ENCODE peak calls at places on chromosomes 7 and 10, in seven cellular contexts. V is HepG2, Y is transverse colon, D is suprapubic skin, A is GM12878, C is sigmoid colon, O is esophagus muscularis mucosa. F is an unnamed sample.

GRCh38 chr7:127317447-127317961 is 64.8 kb upstream of the GRM8 start:
- DNase-seq in V (no peak), Y (no peak), D (no peak), A (no peak), C (no peak), O (no peak), F (no peak)

GRCh38 chr7:99928994-99929729 is at the start of gene GJC3:
- DNase-seq in V (peak), Y (peak), D (peak), A (no peak), C (peak), O (no peak), F (peak)

GRCh38 chr10:31280972-31281371 is 38.0 kb upstream of the ZEB1 start:
- DNase-seq in V (no peak), Y (no peak), D (no peak), A (no peak), C (no peak), O (no peak), F (no peak)

GRCh38 chr7:13639416-13639815 is 350.1 kb downstream of the ETV1 start:
- DNase-seq in V (no peak), Y (no peak), D (no peak), A (no peak), C (no peak), O (no peak), F (no peak)

GRCh38 chr7:47314728-47315601 is 266.9 kb downstream of the TNS3 start:
- DNase-seq in V (no peak), Y (no peak), D (no peak), A (no peak), C (peak), O (no peak), F (peak)

GRCh38 chr7:2779086-2779485 is 65.0 kb downstream of the GNA12 start:
- DNase-seq in V (no peak), Y (no peak), D (no peak), A (no peak), C (no peak), O (no peak), F (no peak)

GRCh38 chr7:66493235-66494181 is 135.2 kb upstream of the KCTD7 start:
- DNase-seq in V (peak), Y (peak), D (peak), A (peak), C (peak), O (peak), F (peak)

GRCh38 chr10:119759832-119760231 is 34.0 kb downstream of the INPP5F start:
- DNase-seq in V (no peak), Y (no peak), D (no peak), A (no peak), C (no peak), O (no peak), F (no peak)

GRCh38 chr7:22864301-22864700 is 41.7 kb upstream of the TOMM7 start:
- DNase-seq in V (no peak), Y (no peak), D (no peak), A (no peak), C (no peak), O (no peak), F (no peak)

GRCh38 chr7:2802082-2802481 is 42.0 kb downstream of the GNA12 start:
- DNase-seq in V (no peak), Y (no peak), D (no peak), A (no peak), C (no peak), O (no peak), F (no peak)

GRCh38 chr7:131600578-131600977 is 44.1 kb upstream of the PODXL start:
- DNase-seq in V (peak), Y (no peak), D (no peak), A (no peak), C (no peak), O (no peak), F (no peak)

GRCh38 chr7:74284781-74285259 is 4.4 kb upstream of the CLIP2 start:
- DNase-seq in V (no peak), Y (peak), D (no peak), A (peak), C (no peak), O (no peak), F (no peak)

GRCh38 chr10:92789067-92789466 is 59.3 kb upstream of the EXOC6 start:
- DNase-seq in V (no peak), Y (no peak), D (no peak), A (no peak), C (no peak), O (no peak), F (no peak)

GRCh38 chr7:85030893-85031292 is 156.0 kb downstream of the SEMA3D start:
- DNase-seq in V (peak), Y (no peak), D (no peak), A (no peak), C (no peak), O (no peak), F (no peak)

GRCh38 chr7:14590206-14590605 is 312.3 kb downstream of the DGKB start:
- DNase-seq in V (no peak), Y (no peak), D (no peak), A (no peak), C (no peak), O (no peak), F (no peak)

GRCh38 chr7:100793806-100794660 is 33.3 kb downstream of the EPHB4 start:
- DNase-seq in V (no peak), Y (no peak), D (no peak), A (no peak), C (no peak), O (no peak), F (no peak)

GRCh38 chr7:101202603-101202918 is 1.7 kb upstream of the MOGAT3 start:
- DNase-seq in V (no peak), Y (no peak), D (no peak), A (no peak), C (no peak), O (no peak), F (no peak)

GRCh38 chr7:17320642-17321041 is 22.2 kb downstream of the AHR start:
- DNase-seq in V (peak), Y (no peak), D (no peak), A (no peak), C (no peak), O (no peak), F (no peak)

GRCh38 chr10:120318862-120319261 is 138.2 kb upstream of the PLPP4 start:
- DNase-seq in V (no peak), Y (no peak), D (no peak), A (no peak), C (no peak), O (peak), F (no peak)

GRCh38 chr10:116170815-116171250 is 102.2 kb downstream of the GFRA1 start:
- DNase-seq in V (no peak), Y (no peak), D (no peak), A (no peak), C (no peak), O (no peak), F (no peak)

GRCh38 chr7:37045786-37046185 is 321.5 kb upstream of the AOAH start:
- DNase-seq in V (no peak), Y (no peak), D (no peak), A (no peak), C (no peak), O (no peak), F (no peak)

GRCh38 chr7:15684834-15685233 is 1.6 kb downstream of the MEOX2 start:
- DNase-seq in V (no peak), Y (no peak), D (no peak), A (no peak), C (no peak), O (no peak), F (no peak)

GRCh38 chr10:10626734-10627133 is 390.9 kb upstream of the CELF2 start:
- DNase-seq in V (no peak), Y (no peak), D (no peak), A (no peak), C (no peak), O (peak), F (no peak)

GRCh38 chr10:28811639-28812349 is 134.5 kb downstream of the BAMBI start:
- DNase-seq in V (no peak), Y (no peak), D (no peak), A (no peak), C (no peak), O (no peak), F (no peak)

GRCh38 chr10:63268139-63268797 is 135.1 kb downstream of the NRBF2 start:
- DNase-seq in V (peak), Y (no peak), D (no peak), A (no peak), C (no peak), O (no peak), F (no peak)

GRCh38 chr10:79394631-79395030 is 47.4 kb downstream of the PPIF start:
- DNase-seq in V (no peak), Y (no peak), D (no peak), A (no peak), C (peak), O (no peak), F (peak)

GRCh38 chr10:16950686-16951681 is 133.8 kb upstream of the RSU1 start:
- DNase-seq in V (no peak), Y (no peak), D (no peak), A (no peak), C (no peak), O (no peak), F (no peak)

GRCh38 chr7:151674161-151674920 is 154.6 kb upstream of the RHEB start:
- DNase-seq in V (no peak), Y (no peak), D (no peak), A (no peak), C (no peak), O (no peak), F (no peak)

GRCh38 chr7:64997927-64998391 is 7.1 kb upstream of the ZNF117 start:
- DNase-seq in V (no peak), Y (no peak), D (no peak), A (no peak), C (peak), O (no peak), F (peak)

GRCh38 chr7:151905322-151905721 is 28.4 kb upstream of the PRKAG2 start:
- DNase-seq in V (no peak), Y (no peak), D (no peak), A (no peak), C (no peak), O (no peak), F (no peak)

GRCh38 chr10:60257767-60258428 is 131.8 kb downstream of the ANK3 start:
- DNase-seq in V (no peak), Y (no peak), D (no peak), A (no peak), C (no peak), O (no peak), F (no peak)

GRCh38 chr10:48431871-48432270 is 125.4 kb downstream of the MAPK8 start:
- DNase-seq in V (no peak), Y (no peak), D (no peak), A (no peak), C (no peak), O (no peak), F (no peak)

GRCh38 chr7:126398851-126399529 is 853.8 kb downstream of the GRM8 start:
- DNase-seq in V (no peak), Y (no peak), D (no peak), A (no peak), C (no peak), O (no peak), F (no peak)

GRCh38 chr7:66326501-66327180 is 121.5 kb downstream of the TPST1 start:
- DNase-seq in V (no peak), Y (no peak), D (no peak), A (no peak), C (no peak), O (no peak), F (no peak)

GRCh38 chr10:35925511-35925910 is 283.4 kb upstream of the FZD8 start:
- DNase-seq in V (no peak), Y (no peak), D (no peak), A (no peak), C (no peak), O (peak), F (no peak)

DNA sequence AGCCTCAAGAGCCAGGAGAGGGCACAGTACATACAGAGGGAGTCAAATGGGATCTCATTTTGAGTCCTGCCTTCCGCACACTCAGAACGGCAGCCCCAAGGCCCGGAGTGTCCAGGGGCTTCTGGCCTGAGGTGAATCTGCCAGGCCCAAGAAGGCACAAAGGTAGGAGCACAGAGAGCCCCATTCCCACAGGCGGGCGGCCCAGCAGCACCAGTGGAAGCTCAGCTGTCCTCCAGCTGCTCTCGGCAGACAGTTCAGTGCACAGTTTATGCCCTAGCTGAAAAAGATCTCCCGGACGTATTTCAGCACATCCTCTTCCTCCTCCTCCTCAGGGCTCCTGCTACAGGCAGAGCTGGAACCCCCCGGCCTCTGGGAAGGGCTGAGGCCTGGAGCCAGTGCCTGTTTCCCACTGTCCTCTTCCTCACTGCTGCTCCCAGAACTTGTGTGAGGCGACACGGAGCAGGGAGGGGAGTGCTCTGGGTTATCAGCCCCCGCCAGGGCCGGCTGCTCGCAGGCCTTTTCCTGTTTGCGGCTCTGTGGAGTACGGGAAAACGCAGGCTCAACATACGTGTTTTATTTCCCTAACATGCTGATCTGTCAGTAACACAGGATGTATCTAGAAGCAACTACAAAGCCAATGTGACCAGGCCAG is 4.0 kb downstream of the CYREN start:
- DNase-seq in V (no peak), Y (no peak), D (peak), A (no peak), C (no peak), O (no peak), F (peak)
- TF ChIP-seq POLR2AphosphoS5 in V (peak), Y (no peak), D (no peak), A (no peak), C (no peak), O (no peak), F (peak)

DNA sequence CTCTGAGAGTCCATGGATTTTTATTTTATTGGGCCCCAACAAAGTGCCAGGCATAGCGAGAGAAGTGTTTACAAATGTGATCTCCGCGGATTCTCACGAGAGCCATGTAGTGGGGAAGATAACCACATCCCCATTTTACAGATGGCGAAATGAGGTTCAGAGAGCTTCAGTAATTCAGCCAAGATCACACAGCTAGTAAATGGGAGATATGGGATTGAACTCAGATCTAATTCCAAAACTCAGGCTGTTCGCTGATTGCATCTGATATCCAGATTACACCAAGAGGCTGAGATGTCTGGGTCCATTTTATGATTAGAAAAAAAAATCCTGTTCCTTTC is 1.3 kb downstream of the FAS start:
- DNase-seq in V (no peak), Y (no peak), D (no peak), A (no peak), C (no peak), O (no peak), F (no peak)
- TF ChIP-seq EP300 in V (no peak), Y (no peak), D (no peak), A (no peak), C (no peak), O (no peak), F (no peak)

GRCh38 chr10:71964669-71965515 is 697 bp downstream of the CHST3 start:
- DNase-seq in V (no peak), Y (peak), D (peak), A (no peak), C (peak), O (no peak), F (no peak)
- TF ChIP-seq POLR2A in V (peak), Y (peak), D (no peak), A (no peak), C (no peak), O (peak), F (no peak)

GRCh38 chr10:12902959-12903358 is 98.6 kb downstream of the CCDC3 start:
- DNase-seq in V (no peak), Y (no peak), D (no peak), A (no peak), C (no peak), O (no peak), F (no peak)

GRCh38 chr10:12907651-12908050 is 93.9 kb downstream of the CCDC3 start:
- DNase-seq in V (no peak), Y (no peak), D (no peak), A (no peak), C (no peak), O (no peak), F (no peak)

GRCh38 chr10:12902135-12902572 is 99.4 kb downstream of the CCDC3 start:
- DNase-seq in V (peak), Y (peak), D (no peak), A (peak), C (no peak), O (no peak), F (no peak)

GRCh38 chr10:12906051-12906541 is 95.4 kb downstream of the CCDC3 start:
- DNase-seq in V (no peak), Y (no peak), D (no peak), A (no peak), C (no peak), O (no peak), F (peak)

GRCh38 chr10:12905067-12905466 is 96.4 kb downstream of the CCDC3 start:
- DNase-seq in V (no peak), Y (no peak), D (no peak), A (no peak), C (no peak), O (no peak), F (no peak)
- TF ChIP-seq POLR2AphosphoS5 in V (no peak), Y (no peak), D (no peak), A (no peak), C (no peak), O (no peak), F (no peak)